ENCODE peak calls at places on chromosomes 1 and 21, in five cellular contexts. One of them, this sample, is unnamed. For H3K9me3, the result is how much of the 10 kb centered on the place peaks cover.

GRCh38 chr1:155125511-155125945 is 2.1 kb upstream of the EFNA1 start:
- DNase-seq in tibial artery: no peak
- DNase-seq in A673: no peak
- DNase-seq in suprapubic skin: no peak
- DNase-seq in OCI-LY7: no peak
- DNase-seq in this sample: no peak

GRCh38 chr1:224744521-224744920 is 128.4 kb downstream of the CNIH3 start:
- DNase-seq in tibial artery: no peak
- DNase-seq in A673: no peak
- DNase-seq in suprapubic skin: no peak
- DNase-seq in OCI-LY7: no peak
- DNase-seq in this sample: no peak

GRCh38 chr1:226629210-226629895 is 80.8 kb downstream of the STUM start:
- DNase-seq in tibial artery: peak
- DNase-seq in A673: no peak
- DNase-seq in suprapubic skin: peak
- DNase-seq in OCI-LY7: no peak
- DNase-seq in this sample: no peak

GRCh38 chr1:83929184-83929583 is 69.7 kb downstream of the TTLL7 start:
- DNase-seq in tibial artery: peak
- DNase-seq in A673: no peak
- DNase-seq in suprapubic skin: no peak
- DNase-seq in OCI-LY7: no peak
- DNase-seq in this sample: no peak

GRCh38 chr1:236998571-236998970 is 5.7 kb downstream of the MT1HL1 start:
- DNase-seq in tibial artery: no peak
- DNase-seq in A673: no peak
- DNase-seq in suprapubic skin: no peak
- DNase-seq in OCI-LY7: no peak
- DNase-seq in this sample: no peak

GRCh38 chr1:221845650-221846371 is 103.9 kb upstream of the DUSP10 start:
- DNase-seq in tibial artery: peak
- DNase-seq in A673: no peak
- DNase-seq in suprapubic skin: no peak
- DNase-seq in OCI-LY7: no peak
- DNase-seq in this sample: peak

GRCh38 chr1:212607206-212607923 is 1.2 kb upstream of the ATF3 start:
- DNase-seq in tibial artery: peak
- DNase-seq in A673: no peak
- DNase-seq in suprapubic skin: no peak
- DNase-seq in OCI-LY7: peak
- DNase-seq in this sample: peak

GRCh38 chr1:185595835-185596667 is 138.1 kb upstream of the HMCN1 start:
- DNase-seq in tibial artery: no peak
- DNase-seq in A673: peak
- DNase-seq in suprapubic skin: no peak
- DNase-seq in OCI-LY7: peak
- DNase-seq in this sample: peak

GRCh38 chr1:183239793-183240625 is 53.9 kb downstream of the LAMC2 start:
- DNase-seq in tibial artery: no peak
- DNase-seq in A673: no peak
- DNase-seq in suprapubic skin: no peak
- DNase-seq in OCI-LY7: no peak
- DNase-seq in this sample: no peak

GRCh38 chr1:185152187-185152767 is 4.5 kb downstream of the TRMT1L start:
- DNase-seq in tibial artery: no peak
- DNase-seq in A673: no peak
- DNase-seq in suprapubic skin: no peak
- DNase-seq in OCI-LY7: no peak
- DNase-seq in this sample: no peak

GRCh38 chr1:15341634-15342375 is 67.9 kb upstream of the EFHD2 start:
- DNase-seq in tibial artery: no peak
- DNase-seq in A673: peak
- DNase-seq in suprapubic skin: no peak
- DNase-seq in OCI-LY7: no peak
- DNase-seq in this sample: no peak

GRCh38 chr1:175530167-175530566 is 213.2 kb downstream of the TNR start:
- DNase-seq in tibial artery: no peak
- DNase-seq in A673: no peak
- DNase-seq in suprapubic skin: no peak
- DNase-seq in OCI-LY7: no peak
- DNase-seq in this sample: no peak

GRCh38 chr1:47224676-47225399 is 7.2 kb downstream of the TAL1 start:
- DNase-seq in tibial artery: no peak
- DNase-seq in A673: no peak
- DNase-seq in suprapubic skin: no peak
- DNase-seq in OCI-LY7: no peak
- DNase-seq in this sample: no peak

GRCh38 chr1:166544036-166544435 is 295.2 kb upstream of the POGK start:
- DNase-seq in tibial artery: no peak
- DNase-seq in A673: no peak
- DNase-seq in suprapubic skin: no peak
- DNase-seq in OCI-LY7: no peak
- DNase-seq in this sample: no peak

GRCh38 chr1:215475719-215476525 is 91.2 kb upstream of the KCTD3 start:
- DNase-seq in tibial artery: no peak
- DNase-seq in A673: no peak
- DNase-seq in suprapubic skin: no peak
- DNase-seq in OCI-LY7: no peak
- DNase-seq in this sample: no peak

GRCh38 chr1:151992345-151993083 is 1.1 kb downstream of the S100A10 start:
- DNase-seq in tibial artery: peak
- DNase-seq in A673: no peak
- DNase-seq in suprapubic skin: peak
- DNase-seq in OCI-LY7: no peak
- DNase-seq in this sample: peak

GRCh38 chr21:17786219-17787181 is 32.7 kb downstream of the C21orf91 start:
- DNase-seq in tibial artery: no peak
- DNase-seq in A673: no peak
- DNase-seq in suprapubic skin: no peak
- DNase-seq in OCI-LY7: no peak
- DNase-seq in this sample: no peak

GRCh38 chr21:45970674-45971486 is 10.7 kb upstream of the COL6A1 start:
- DNase-seq in tibial artery: peak
- DNase-seq in A673: peak
- DNase-seq in suprapubic skin: peak
- DNase-seq in OCI-LY7: peak
- DNase-seq in this sample: peak

GRCh38 chr21:41827951-41828883 is 50.9 kb downstream of the PRDM15 start:
- DNase-seq in tibial artery: no peak
- DNase-seq in A673: no peak
- DNase-seq in suprapubic skin: no peak
- DNase-seq in OCI-LY7: peak
- DNase-seq in this sample: no peak

GRCh38 chr1:241276391-241276790 is 80.6 kb downstream of the RGS7 start:
- DNase-seq in tibial artery: no peak
- DNase-seq in A673: no peak
- DNase-seq in suprapubic skin: no peak
- DNase-seq in OCI-LY7: no peak
- DNase-seq in this sample: no peak
- H3K9me3 ChIP-seq in tibial artery: under half
- H3K9me3 ChIP-seq in A673: under half
- H3K9me3 ChIP-seq in suprapubic skin: under half
- H3K9me3 ChIP-seq in OCI-LY7: under half
- H3K9me3 ChIP-seq in this sample: under half

DNA sequence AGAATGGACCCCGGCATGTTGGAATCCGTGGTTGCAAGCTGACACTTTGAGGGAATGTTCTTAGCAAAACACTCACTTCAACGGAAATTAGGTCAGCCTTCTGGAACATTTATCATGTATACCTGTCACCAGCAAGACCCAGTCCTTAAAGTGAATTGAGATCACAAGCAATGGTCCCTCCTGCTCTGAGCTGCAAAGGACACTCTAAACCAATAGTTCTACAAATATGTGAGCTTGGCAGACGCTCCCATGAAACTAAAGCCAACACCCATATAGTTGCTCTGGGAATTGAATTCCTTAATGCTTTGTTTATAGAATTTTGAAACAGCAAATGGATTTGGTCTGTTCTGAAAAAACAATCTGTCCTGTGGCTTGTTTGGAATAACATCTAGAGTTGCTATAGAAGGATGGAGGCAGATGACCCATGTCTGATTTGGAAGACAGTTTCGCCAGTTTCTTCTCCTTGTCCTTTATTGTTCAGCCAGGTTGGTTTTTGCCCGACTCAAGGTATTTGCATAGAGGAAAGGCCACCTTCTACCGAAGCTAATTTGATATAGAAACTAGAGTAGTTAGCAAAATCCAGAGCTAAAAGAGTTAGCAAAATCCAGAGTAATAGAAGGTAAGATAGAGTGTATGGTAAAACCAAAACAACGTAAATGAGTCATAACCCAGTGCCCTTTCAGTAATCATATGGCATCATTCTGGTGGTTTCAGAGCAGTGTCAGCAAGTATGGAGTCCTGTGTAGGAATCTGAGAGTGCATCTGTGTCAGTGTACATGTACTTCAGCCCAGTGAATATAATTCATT is 236.2 kb downstream of the NFIA start:
- DNase-seq in tibial artery: peak
- DNase-seq in A673: peak
- DNase-seq in suprapubic skin: no peak
- DNase-seq in OCI-LY7: no peak
- DNase-seq in this sample: no peak
- H3K4me3 ChIP-seq in tibial artery: peak
- H3K4me3 ChIP-seq in A673: no peak
- H3K4me3 ChIP-seq in suprapubic skin: peak
- H3K4me3 ChIP-seq in OCI-LY7: no peak
- H3K4me3 ChIP-seq in this sample: peak

GRCh38 chr1:2848006-2848670 is 46.6 kb upstream of the TTC34 start:
- DNase-seq in tibial artery: no peak
- DNase-seq in A673: no peak
- DNase-seq in suprapubic skin: no peak
- DNase-seq in OCI-LY7: no peak
- DNase-seq in this sample: no peak
- H3K9me3 ChIP-seq in tibial artery: under half
- H3K9me3 ChIP-seq in A673: under half
- H3K9me3 ChIP-seq in suprapubic skin: under half
- H3K9me3 ChIP-seq in OCI-LY7: under half
- H3K9me3 ChIP-seq in this sample: under half

GRCh38 chr21:44082648-44083436 is 24.4 kb upstream of the PWP2 start:
- DNase-seq in tibial artery: no peak
- DNase-seq in A673: no peak
- DNase-seq in suprapubic skin: peak
- DNase-seq in OCI-LY7: no peak
- DNase-seq in this sample: no peak

GRCh38 chr21:44078411-44078981 is 28.7 kb upstream of the PWP2 start:
- DNase-seq in tibial artery: no peak
- DNase-seq in A673: no peak
- DNase-seq in suprapubic skin: no peak
- DNase-seq in OCI-LY7: no peak
- DNase-seq in this sample: no peak

GRCh38 chr21:44076316-44076715 is 30.9 kb upstream of the PWP2 start:
- DNase-seq in tibial artery: no peak
- DNase-seq in A673: no peak
- DNase-seq in suprapubic skin: no peak
- DNase-seq in OCI-LY7: no peak
- DNase-seq in this sample: peak

GRCh38 chr21:44079446-44079845 is 27.8 kb upstream of the PWP2 start:
- DNase-seq in tibial artery: no peak
- DNase-seq in A673: no peak
- DNase-seq in suprapubic skin: no peak
- DNase-seq in OCI-LY7: no peak
- DNase-seq in this sample: no peak

GRCh38 chr21:44079846-44080245 is 27.4 kb upstream of the PWP2 start:
- DNase-seq in tibial artery: no peak
- DNase-seq in A673: no peak
- DNase-seq in suprapubic skin: no peak
- DNase-seq in OCI-LY7: no peak
- DNase-seq in this sample: no peak
- H3K4me3 ChIP-seq in tibial artery: no peak
- H3K4me3 ChIP-seq in A673: no peak
- H3K4me3 ChIP-seq in suprapubic skin: no peak
- H3K4me3 ChIP-seq in OCI-LY7: no peak
- H3K4me3 ChIP-seq in this sample: no peak

GRCh38 chr1:66426231-66426853 is 107.6 kb upstream of the SGIP1 start:
- DNase-seq in tibial artery: no peak
- DNase-seq in A673: no peak
- DNase-seq in suprapubic skin: no peak
- DNase-seq in OCI-LY7: no peak
- DNase-seq in this sample: no peak
- H3K9me3 ChIP-seq in tibial artery: under half
- H3K9me3 ChIP-seq in A673: under half
- H3K9me3 ChIP-seq in suprapubic skin: under half
- H3K9me3 ChIP-seq in OCI-LY7: under half
- H3K9me3 ChIP-seq in this sample: under half

GRCh38 chr1:6859415-6860343 is 74.4 kb downstream of the CAMTA1 start:
- DNase-seq in tibial artery: no peak
- DNase-seq in A673: peak
- DNase-seq in suprapubic skin: no peak
- DNase-seq in OCI-LY7: no peak
- DNase-seq in this sample: no peak
- H3K4me3 ChIP-seq in tibial artery: no peak
- H3K4me3 ChIP-seq in A673: no peak
- H3K4me3 ChIP-seq in suprapubic skin: no peak
- H3K4me3 ChIP-seq in OCI-LY7: no peak
- H3K4me3 ChIP-seq in this sample: no peak